ENCODE peak calls at places on chromosome 7, in eight cellular contexts. J is activated CD4-positive, alpha-beta T cell treated with anti-CD3 and anti-CD28 coated beads, Interleukin-2, amount 50 U/mL, for 4 hours; D is EH; H is activated naive CD8-positive, alpha-beta T cell treated with anti-CD3 and anti-CD28 coated beads, Interleukin-2, amount 50 U/mL, for 24 hours; B is choroid plexus epithelial cell; A is HTR-8/SVneo; O is H7; K is HFF-Myc. R is an unnamed sample.

GRCh38 chr7:135877799-135878198 is 99.4 kb downstream of the MTPN start:
- DNase-seq in J (no peak), D (peak), H (no peak), B (peak), A (no peak), O (no peak), K (no peak), R (no peak)

GRCh38 chr7:148356303-148356702 is 234.3 kb upstream of the C7orf33 start:
- DNase-seq in J (no peak), D (no peak), H (no peak), B (no peak), A (no peak), O (no peak), K (no peak), R (no peak)

GRCh38 chr7:5396999-5397656 is 26.5 kb downstream of the TNRC18 start:
- DNase-seq in J (peak), D (peak), H (peak), B (peak), A (no peak), O (peak), K (peak), R (no peak)

GRCh38 chr7:148669907-148670306 is 28.8 kb upstream of the CUL1 start:
- DNase-seq in J (no peak), D (no peak), H (no peak), B (no peak), A (no peak), O (no peak), K (no peak), R (no peak)

GRCh38 chr7:96654630-96655188 is 54.9 kb downstream of the SEM1 start:
- DNase-seq in J (no peak), D (no peak), H (no peak), B (no peak), A (no peak), O (no peak), K (no peak), R (no peak)

GRCh38 chr7:91280180-91280579 is 15.9 kb downstream of the FZD1 start:
- DNase-seq in J (no peak), D (no peak), H (no peak), B (peak), A (no peak), O (peak), K (no peak), R (no peak)

GRCh38 chr7:31938650-31939049 is 131.6 kb downstream of the PDE1C start:
- DNase-seq in J (no peak), D (peak), H (no peak), B (no peak), A (peak), O (no peak), K (no peak), R (no peak)

GRCh38 chr7:14170872-14171271 is 181.4 kb upstream of the ETV1 start:
- DNase-seq in J (no peak), D (no peak), H (no peak), B (no peak), A (no peak), O (no peak), K (no peak), R (no peak)

GRCh38 chr7:155533120-155533826 is 13.1 kb downstream of the CNPY1 start:
- DNase-seq in J (no peak), D (no peak), H (peak), B (peak), A (no peak), O (peak), K (no peak), R (no peak)

GRCh38 chr7:468141-468540 is 51.5 kb downstream of the PDGFA start:
- DNase-seq in J (no peak), D (no peak), H (no peak), B (no peak), A (no peak), O (no peak), K (no peak), R (no peak)

GRCh38 chr7:121180436-121181063 is 148.2 kb upstream of the WNT16 start:
- DNase-seq in J (no peak), D (no peak), H (no peak), B (no peak), A (no peak), O (no peak), K (no peak), R (no peak)

GRCh38 chr7:80635533-80635932 is 2.9 kb upstream of the CD36 start:
- DNase-seq in J (no peak), D (peak), H (no peak), B (no peak), A (no peak), O (no peak), K (no peak), R (no peak)

GRCh38 chr7:55245271-55245723 is 119.8 kb upstream of the LANCL2 start:
- DNase-seq in J (no peak), D (peak), H (no peak), B (peak), A (peak), O (no peak), K (no peak), R (no peak)

GRCh38 chr7:113320419-113320818 is 202.1 kb upstream of the SMIM30 start:
- DNase-seq in J (no peak), D (no peak), H (no peak), B (no peak), A (no peak), O (no peak), K (no peak), R (no peak)

GRCh38 chr7:2086229-2086628 is 146.5 kb downstream of the MAD1L1 start:
- DNase-seq in J (no peak), D (no peak), H (no peak), B (no peak), A (no peak), O (no peak), K (no peak), R (no peak)

GRCh38 chr7:103987455-103987854 is 2.0 kb downstream of the RELN start:
- DNase-seq in J (no peak), D (no peak), H (no peak), B (no peak), A (no peak), O (no peak), K (no peak), R (peak)

GRCh38 chr7:98754041-98754479 is 115.8 kb downstream of the TMEM130 start:
- DNase-seq in J (no peak), D (peak), H (no peak), B (no peak), A (no peak), O (peak), K (no peak), R (no peak)

GRCh38 chr7:100087055-100087750 is 1.6 kb upstream of the COPS6 start:
- DNase-seq in J (no peak), D (peak), H (no peak), B (peak), A (peak), O (no peak), K (peak), R (no peak)

GRCh38 chr7:68417659-68418058 is 1180.6 kb upstream of the AUTS2 start:
- DNase-seq in J (no peak), D (no peak), H (no peak), B (no peak), A (no peak), O (no peak), K (no peak), R (peak)

GRCh38 chr7:140260767-140261486 is 84.1 kb upstream of the KDM7A start:
- DNase-seq in J (no peak), D (no peak), H (no peak), B (no peak), A (no peak), O (no peak), K (no peak), R (no peak)